ENCODE peak calls at places on chromosomes 2 and 18, in nine cellular contexts. W, T, K, Z, P, E, C, F and J are unnamed samples.

GRCh38 chr2:206442854-206443734 is at the start of gene ADAM23:
- DNase-seq in C (no peak), E (peak), F (no peak), T (peak), P (peak), W (peak), K (peak), Z (peak), J (no peak)

GRCh38 chr2:170170281-170171035 is 7.5 kb upstream of the MYO3B start:
- DNase-seq in Z (no peak), C (no peak), F (no peak), E (peak), K (no peak), T (peak), W (no peak), P (no peak), J (no peak)

GRCh38 chr2:218370410-218371063 is 11.5 kb upstream of the SLC11A1 start:
- DNase-seq in W (no peak), E (no peak), C (peak), Z (no peak), P (no peak), K (peak), F (peak), T (no peak), J (no peak)

GRCh38 chr2:239544846-239545465 is 144.1 kb upstream of the HDAC4 start:
- DNase-seq in E (no peak), F (peak), K (no peak), C (peak), P (no peak), Z (peak), T (no peak), W (no peak), J (peak)

GRCh38 chr18:12848405-12848804 is 35.6 kb downstream of the PTPN2 start:
- DNase-seq in F (no peak), P (no peak), T (no peak), Z (no peak), K (no peak), C (no peak), E (no peak), W (no peak), J (no peak)

GRCh38 chr2:219886615-219887014 is 259.2 kb downstream of the SLC4A3 start:
- DNase-seq in W (no peak), K (no peak), Z (no peak), E (peak), F (no peak), C (no peak), P (no peak), T (no peak), J (no peak)

GRCh38 chr2:171651667-171652410 is 35.4 kb upstream of the DYNC1I2 start:
- DNase-seq in F (no peak), W (no peak), P (no peak), T (no peak), K (no peak), Z (no peak), C (no peak), E (no peak), J (no peak)

GRCh38 chr18:37438417-37439180 is 127.0 kb downstream of the CELF4 start:
- DNase-seq in Z (no peak), F (no peak), P (no peak), K (no peak), W (no peak), T (peak), C (no peak), E (no peak), J (no peak)

GRCh38 chr2:127672341-127673303 is 2.7 kb downstream of the LIMS2 start:
- DNase-seq in F (peak), Z (no peak), C (peak), K (no peak), W (no peak), P (no peak), E (no peak), T (peak), J (no peak)